ENCODE peak calls at places on chromosome X, in nine cellular contexts. One of them, this sample, is unnamed.

GRCh38 chrX:152037183-152037582 is 62.7 kb upstream of the GABRE start:
- DNase-seq in fibroblast of pulmonary artery: no peak
- DNase-seq in right atrium auricular region: no peak
- DNase-seq in A549: no peak
- DNase-seq in IMR-90: no peak
- DNase-seq in uterus: no peak
- DNase-seq in Jurkat, Clone E6-1: no peak
- DNase-seq in stomach: no peak
- DNase-seq in cardiac fibroblast: no peak
- DNase-seq in this sample: no peak

GRCh38 chrX:13377537-13377936 is 57.7 kb upstream of the ATXN3L start:
- DNase-seq in fibroblast of pulmonary artery: peak; percentile 90
- DNase-seq in IMR-90: peak; percentile 95
- DNase-seq in right atrium auricular region: no peak
- DNase-seq in Jurkat, Clone E6-1: no peak
- DNase-seq in stomach: no peak
- DNase-seq in A549: no peak
- DNase-seq in cardiac fibroblast: peak; percentile 90
- DNase-seq in uterus: peak; percentile 62
- DNase-seq in this sample: peak; percentile 87

GRCh38 chrX:129777218-129777768 is 2.5 kb upstream of the SASH3 start:
- DNase-seq in uterus: no peak
- DNase-seq in Jurkat, Clone E6-1: peak; percentile 81
- DNase-seq in stomach: peak; percentile 71
- DNase-seq in right atrium auricular region: no peak
- DNase-seq in cardiac fibroblast: no peak
- DNase-seq in A549: no peak
- DNase-seq in IMR-90: no peak
- DNase-seq in fibroblast of pulmonary artery: no peak
- DNase-seq in this sample: no peak

GRCh38 chrX:44157293-44157692 is 184.1 kb upstream of the NDP start:
- DNase-seq in stomach: no peak
- DNase-seq in Jurkat, Clone E6-1: no peak
- DNase-seq in fibroblast of pulmonary artery: no peak
- DNase-seq in IMR-90: no peak
- DNase-seq in cardiac fibroblast: no peak
- DNase-seq in A549: no peak
- DNase-seq in right atrium auricular region: no peak
- DNase-seq in uterus: no peak
- DNase-seq in this sample: no peak

GRCh38 chrX:54807524-54808108 is at the start of gene MAGED2:
- DNase-seq in uterus: peak; percentile 34
- DNase-seq in A549: no peak
- DNase-seq in IMR-90: peak; percentile 16
- DNase-seq in stomach: no peak
- DNase-seq in Jurkat, Clone E6-1: peak; percentile 5
- DNase-seq in right atrium auricular region: no peak
- DNase-seq in cardiac fibroblast: peak; percentile 64
- DNase-seq in fibroblast of pulmonary artery: peak; percentile 50
- DNase-seq in this sample: peak; percentile 55

GRCh38 chrX:110675866-110676265 is 119.8 kb downstream of the CHRDL1 start:
- DNase-seq in Jurkat, Clone E6-1: no peak
- DNase-seq in right atrium auricular region: no peak
- DNase-seq in IMR-90: no peak
- DNase-seq in stomach: no peak
- DNase-seq in uterus: no peak
- DNase-seq in A549: no peak
- DNase-seq in fibroblast of pulmonary artery: no peak
- DNase-seq in cardiac fibroblast: no peak
- DNase-seq in this sample: no peak

GRCh38 chrX:110180928-110181310 is 137.0 kb downstream of the AMMECR1 start:
- DNase-seq in stomach: no peak
- DNase-seq in cardiac fibroblast: no peak
- DNase-seq in right atrium auricular region: no peak
- DNase-seq in IMR-90: peak; percentile 36
- DNase-seq in A549: peak; percentile 57
- DNase-seq in fibroblast of pulmonary artery: no peak
- DNase-seq in Jurkat, Clone E6-1: no peak
- DNase-seq in uterus: no peak
- DNase-seq in this sample: peak; percentile 61

GRCh38 chrX:42739258-42739657 is 38.7 kb downstream of the PPP1R2C start:
- DNase-seq in A549: no peak
- DNase-seq in uterus: no peak
- DNase-seq in fibroblast of pulmonary artery: peak; percentile 61
- DNase-seq in stomach: no peak
- DNase-seq in right atrium auricular region: no peak
- DNase-seq in IMR-90: no peak
- DNase-seq in cardiac fibroblast: peak; percentile 34
- DNase-seq in Jurkat, Clone E6-1: no peak
- DNase-seq in this sample: no peak

GRCh38 chrX:17376381-17377046 is 1.5 kb downstream of the NHS start:
- DNase-seq in A549: peak; percentile 55
- DNase-seq in Jurkat, Clone E6-1: no peak
- DNase-seq in cardiac fibroblast: no peak
- DNase-seq in IMR-90: no peak
- DNase-seq in right atrium auricular region: no peak
- DNase-seq in uterus: peak; percentile 20
- DNase-seq in fibroblast of pulmonary artery: no peak
- DNase-seq in stomach: no peak
- DNase-seq in this sample: peak; percentile 50

GRCh38 chrX:133980406-133980805 is 5.0 kb downstream of the GPC3 start:
- DNase-seq in stomach: no peak
- DNase-seq in cardiac fibroblast: peak; percentile 55
- DNase-seq in IMR-90: no peak
- DNase-seq in uterus: no peak
- DNase-seq in A549: no peak
- DNase-seq in Jurkat, Clone E6-1: no peak
- DNase-seq in fibroblast of pulmonary artery: peak; percentile 42
- DNase-seq in right atrium auricular region: no peak
- DNase-seq in this sample: peak; percentile 47

GRCh38 chrX:102837843-102838242 is 99.2 kb upstream of the RAB40AL start:
- DNase-seq in stomach: no peak
- DNase-seq in uterus: no peak
- DNase-seq in right atrium auricular region: no peak
- DNase-seq in Jurkat, Clone E6-1: no peak
- DNase-seq in fibroblast of pulmonary artery: no peak
- DNase-seq in A549: no peak
- DNase-seq in IMR-90: no peak
- DNase-seq in cardiac fibroblast: no peak
- DNase-seq in this sample: no peak

GRCh38 chrX:16822723-16823122 is 36.5 kb downstream of the TXLNG start:
- DNase-seq in cardiac fibroblast: peak; percentile 83
- DNase-seq in right atrium auricular region: no peak
- DNase-seq in A549: no peak
- DNase-seq in fibroblast of pulmonary artery: peak; percentile 89
- DNase-seq in IMR-90: peak; percentile 79
- DNase-seq in uterus: no peak
- DNase-seq in Jurkat, Clone E6-1: no peak
- DNase-seq in stomach: no peak
- DNase-seq in this sample: peak; percentile 63

GRCh38 chrX:153019166-153019565 is 25.2 kb upstream of the PNMA5 start:
- DNase-seq in uterus: no peak
- DNase-seq in A549: no peak
- DNase-seq in right atrium auricular region: no peak
- DNase-seq in Jurkat, Clone E6-1: no peak
- DNase-seq in cardiac fibroblast: no peak
- DNase-seq in IMR-90: no peak
- DNase-seq in fibroblast of pulmonary artery: no peak
- DNase-seq in stomach: no peak
- DNase-seq in this sample: no peak

GRCh38 chrX:114095789-114096188 is 488.1 kb upstream of the HTR2C start:
- DNase-seq in right atrium auricular region: no peak
- DNase-seq in IMR-90: no peak
- DNase-seq in cardiac fibroblast: no peak
- DNase-seq in stomach: no peak
- DNase-seq in A549: no peak
- DNase-seq in fibroblast of pulmonary artery: no peak
- DNase-seq in uterus: no peak
- DNase-seq in Jurkat, Clone E6-1: no peak
- DNase-seq in this sample: no peak

GRCh38 chrX:79270401-79270800 is 96.7 kb downstream of the ITM2A start:
- DNase-seq in right atrium auricular region: no peak
- DNase-seq in fibroblast of pulmonary artery: peak; percentile 8
- DNase-seq in cardiac fibroblast: peak; percentile 49
- DNase-seq in stomach: peak; percentile 31
- DNase-seq in uterus: peak; percentile 19
- DNase-seq in A549: peak; percentile 1
- DNase-seq in IMR-90: no peak
- DNase-seq in Jurkat, Clone E6-1: peak; percentile 88
- DNase-seq in this sample: peak; percentile 75

GRCh38 chrX:8879750-8880149 is 78.6 kb upstream of the FAM9A start:
- DNase-seq in A549: peak; percentile 26
- DNase-seq in IMR-90: peak; percentile 3
- DNase-seq in uterus: no peak
- DNase-seq in stomach: peak; percentile 32
- DNase-seq in fibroblast of pulmonary artery: peak; percentile 29
- DNase-seq in Jurkat, Clone E6-1: peak; percentile 1
- DNase-seq in right atrium auricular region: no peak
- DNase-seq in cardiac fibroblast: peak; percentile 29
- DNase-seq in this sample: no peak

DNA sequence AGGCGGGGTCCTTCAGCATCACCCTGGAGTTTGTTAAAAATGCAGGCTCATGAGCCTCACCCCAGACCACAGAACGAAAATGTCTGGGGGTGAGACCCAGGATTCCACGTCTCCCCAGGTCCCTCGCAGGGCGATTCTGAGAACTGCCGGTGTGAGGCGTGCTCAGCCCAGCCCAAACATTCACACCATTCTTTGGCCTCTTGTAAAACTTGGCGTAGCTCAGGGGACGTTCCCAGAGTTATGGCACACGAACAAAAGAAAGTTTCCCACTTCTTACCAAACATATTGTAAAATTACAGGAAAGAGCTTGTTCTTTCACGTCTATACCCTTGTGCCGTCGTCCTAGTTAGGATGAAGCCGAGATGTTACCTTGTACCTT is 12.9 kb downstream of the CD99 start:
- DNase-seq in Jurkat, Clone E6-1: no peak
- DNase-seq in stomach: no peak
- DNase-seq in cardiac fibroblast: peak; percentile 68
- DNase-seq in right atrium auricular region: no peak
- DNase-seq in uterus: no peak
- DNase-seq in fibroblast of pulmonary artery: peak; percentile 65
- DNase-seq in A549: no peak
- DNase-seq in IMR-90: no peak
- DNase-seq in this sample: no peak
- H3K4me3 ChIP-seq in Jurkat, Clone E6-1: peak overlapping the region; percentile 40
- H3K4me3 ChIP-seq in stomach: no peak overlapping the region
- H3K4me3 ChIP-seq in cardiac fibroblast: no peak overlapping the region
- H3K4me3 ChIP-seq in right atrium auricular region: no peak overlapping the region
- H3K4me3 ChIP-seq in uterus: no peak overlapping the region
- H3K4me3 ChIP-seq in fibroblast of pulmonary artery: no peak overlapping the region
- H3K4me3 ChIP-seq in A549: no peak overlapping the region
- H3K4me3 ChIP-seq in IMR-90: no peak overlapping the region
- H3K4me3 ChIP-seq in this sample: no peak overlapping the region

GRCh38 chrX:33339219-33339618 is 127.9 kb upstream of the DMD start:
- DNase-seq in fibroblast of pulmonary artery: peak; percentile 6
- DNase-seq in A549: no peak
- DNase-seq in Jurkat, Clone E6-1: no peak
- DNase-seq in uterus: no peak
- DNase-seq in IMR-90: peak; percentile 16
- DNase-seq in right atrium auricular region: no peak
- DNase-seq in stomach: no peak
- DNase-seq in cardiac fibroblast: peak; percentile 0
- DNase-seq in this sample: no peak
- H3K4me3 ChIP-seq in fibroblast of pulmonary artery: no peak overlapping the region
- H3K4me3 ChIP-seq in A549: no peak overlapping the region
- H3K4me3 ChIP-seq in Jurkat, Clone E6-1: no peak overlapping the region
- H3K4me3 ChIP-seq in uterus: no peak overlapping the region
- H3K4me3 ChIP-seq in IMR-90: no peak overlapping the region
- H3K4me3 ChIP-seq in right atrium auricular region: no peak overlapping the region
- H3K4me3 ChIP-seq in stomach: no peak overlapping the region
- H3K4me3 ChIP-seq in cardiac fibroblast: no peak overlapping the region
- H3K4me3 ChIP-seq in this sample: no peak overlapping the region

GRCh38 chrX:155054255-155054654 is 16.7 kb downstream of the CMC4 start:
- DNase-seq in A549: no peak
- DNase-seq in fibroblast of pulmonary artery: no peak
- DNase-seq in stomach: no peak
- DNase-seq in Jurkat, Clone E6-1: no peak
- DNase-seq in IMR-90: no peak
- DNase-seq in right atrium auricular region: no peak
- DNase-seq in cardiac fibroblast: no peak
- DNase-seq in uterus: no peak
- DNase-seq in this sample: no peak

GRCh38 chrX:155055494-155055893 is 15.4 kb downstream of the CMC4 start:
- DNase-seq in cardiac fibroblast: no peak
- DNase-seq in fibroblast of pulmonary artery: no peak
- DNase-seq in Jurkat, Clone E6-1: no peak
- DNase-seq in right atrium auricular region: no peak
- DNase-seq in stomach: no peak
- DNase-seq in A549: no peak
- DNase-seq in IMR-90: no peak
- DNase-seq in uterus: no peak
- DNase-seq in this sample: no peak

GRCh38 chrX:155056471-155056870 is 14.5 kb downstream of the CMC4 start:
- DNase-seq in A549: no peak
- DNase-seq in Jurkat, Clone E6-1: no peak
- DNase-seq in fibroblast of pulmonary artery: no peak
- DNase-seq in IMR-90: no peak
- DNase-seq in uterus: no peak
- DNase-seq in stomach: no peak
- DNase-seq in right atrium auricular region: no peak
- DNase-seq in cardiac fibroblast: no peak
- DNase-seq in this sample: no peak

GRCh38 chrX:155053656-155054055 is 17.3 kb downstream of the CMC4 start:
- DNase-seq in uterus: no peak
- DNase-seq in Jurkat, Clone E6-1: no peak
- DNase-seq in stomach: no peak
- DNase-seq in IMR-90: no peak
- DNase-seq in cardiac fibroblast: no peak
- DNase-seq in A549: no peak
- DNase-seq in fibroblast of pulmonary artery: no peak
- DNase-seq in right atrium auricular region: no peak
- DNase-seq in this sample: no peak

GRCh38 chrX:155056877-155057792 is 13.8 kb downstream of the CMC4 start:
- DNase-seq in A549: peak; percentile 82
- DNase-seq in IMR-90: peak; percentile 70
- DNase-seq in uterus: peak; percentile 52
- DNase-seq in stomach: peak; percentile 68
- DNase-seq in Jurkat, Clone E6-1: peak; percentile 57
- DNase-seq in right atrium auricular region: peak; percentile 80
- DNase-seq in cardiac fibroblast: peak; percentile 85
- DNase-seq in fibroblast of pulmonary artery: peak; percentile 83
- DNase-seq in this sample: peak; percentile 83
- H3K4me3 ChIP-seq in A549: peak overlapping the region; percentile 25
- H3K4me3 ChIP-seq in IMR-90: no peak overlapping the region
- H3K4me3 ChIP-seq in uterus: no peak overlapping the region
- H3K4me3 ChIP-seq in stomach: peak overlapping the region; percentile 22
- H3K4me3 ChIP-seq in Jurkat, Clone E6-1: peak overlapping the region; percentile 34
- H3K4me3 ChIP-seq in right atrium auricular region: no peak overlapping the region
- H3K4me3 ChIP-seq in cardiac fibroblast: no peak overlapping the region
- H3K4me3 ChIP-seq in fibroblast of pulmonary artery: no peak overlapping the region
- H3K4me3 ChIP-seq in this sample: peak overlapping the region; percentile 18

DNA sequence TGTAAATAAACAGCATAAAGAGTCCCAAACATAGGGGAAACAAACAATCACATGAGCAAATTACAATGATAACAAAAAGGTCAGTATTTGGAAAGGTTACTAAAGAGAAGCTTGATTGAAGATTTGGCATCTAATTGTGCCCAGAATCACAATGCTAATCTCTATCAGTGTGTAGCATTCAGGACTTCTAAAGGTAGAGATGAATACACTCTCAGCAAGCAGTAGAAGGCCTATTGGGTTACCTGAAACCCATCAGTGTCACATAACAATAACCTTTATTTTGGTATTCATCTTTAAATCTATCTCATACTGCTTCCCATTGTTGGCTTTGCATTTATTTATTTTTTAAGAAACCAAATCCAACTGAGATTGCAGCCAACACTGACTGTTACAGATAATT is 319.5 kb downstream of the ACTRT1 start:
- DNase-seq in right atrium auricular region: no peak
- DNase-seq in cardiac fibroblast: no peak
- DNase-seq in fibroblast of pulmonary artery: no peak
- DNase-seq in Jurkat, Clone E6-1: no peak
- DNase-seq in uterus: no peak
- DNase-seq in A549: no peak
- DNase-seq in stomach: no peak
- DNase-seq in IMR-90: no peak
- DNase-seq in this sample: no peak
- H3K4me3 ChIP-seq in right atrium auricular region: no peak overlapping the region
- H3K4me3 ChIP-seq in cardiac fibroblast: no peak overlapping the region
- H3K4me3 ChIP-seq in fibroblast of pulmonary artery: no peak overlapping the region
- H3K4me3 ChIP-seq in Jurkat, Clone E6-1: no peak overlapping the region
- H3K4me3 ChIP-seq in uterus: no peak overlapping the region
- H3K4me3 ChIP-seq in A549: no peak overlapping the region
- H3K4me3 ChIP-seq in stomach: no peak overlapping the region
- H3K4me3 ChIP-seq in IMR-90: no peak overlapping the region
- H3K4me3 ChIP-seq in this sample: no peak overlapping the region

This sample was measured in foreskin fibroblast.